ENCODE peak calls at places on chromosomes 7 and 10, in four cellular contexts. O, W, V and R are unnamed samples.
A peak's percentile ranks its signal among the peaks of the same experiment; 100 is the strongest.

GRCh38 chr10:53006663-53007610 is 234.4 kb upstream of the MBL2 start:
- DNase-seq in O (no peak), W (no peak), V (no peak), R (no peak)

GRCh38 chr7:7709263-7709662 is 9.1 kb downstream of the RPA3 start:
- DNase-seq in O (no peak), W (no peak), V (no peak), R (no peak)

GRCh38 chr10:110947061-110947595 is 27.7 kb downstream of the SHOC2 start:
- DNase-seq in O (no peak), W (no peak), V (no peak), R (no peak)

GRCh38 chr10:71213127-71213616 is 802 bp downstream of the UNC5B start:
- DNase-seq in O (no peak), W (peak; percentile 66), V (peak; percentile 36), R (peak; percentile 30)

GRCh38 chr7:156151082-156151481 is 338.8 kb upstream of the SHH start:
- DNase-seq in O (no peak), W (no peak), V (no peak), R (no peak)

GRCh38 chr7:85186521-85187241 is at the start of gene SEMA3D:
- DNase-seq in O (no peak), W (peak; percentile 90), V (peak; percentile 48), R (peak; percentile 13)

GRCh38 chr10:61558188-61558587 is 104.5 kb upstream of the CABCOCO1 start:
- DNase-seq in O (no peak), W (no peak), V (no peak), R (no peak)

GRCh38 chr10:101135151-101136006 is 4.3 kb downstream of the TLX1 start:
- DNase-seq in O (no peak), W (no peak), V (no peak), R (no peak)

GRCh38 chr10:71736570-71737355 is 17.2 kb upstream of the C10orf105 start:
- DNase-seq in O (no peak), W (no peak), V (no peak), R (no peak)

GRCh38 chr7:137774793-137775201 is 72.0 kb downstream of the DGKI start:
- DNase-seq in O (no peak), W (no peak), V (no peak), R (no peak)

GRCh38 chr10:76149602-76150138 is 718.2 kb downstream of the LRMDA start:
- DNase-seq in O (no peak), W (peak; percentile 53), V (no peak), R (no peak)

GRCh38 chr7:5692112-5692844 is 89.2 kb downstream of the RNF216 start:
- DNase-seq in O (no peak), W (no peak), V (no peak), R (no peak)

GRCh38 chr7:96219382-96220130 is 102.3 kb downstream of the SLC25A13 start:
- DNase-seq in O (no peak), W (no peak), V (peak; percentile 22), R (no peak)

GRCh38 chr7:94004024-94004945 is at the start of gene BET1:
- DNase-seq in O (peak; percentile 82), W (peak; percentile 93), V (peak; percentile 90), R (peak; percentile 92)

GRCh38 chr7:116713918-116714317 is 41.9 kb downstream of the MET start:
- DNase-seq in O (no peak), W (no peak), V (no peak), R (no peak)

GRCh38 chr7:38300175-38300574 is 26.7 kb upstream of the TARP start:
- DNase-seq in O (no peak), W (no peak), V (no peak), R (peak; percentile 27)

GRCh38 chr10:47321521-47322195 is 596 bp upstream of the GDF2 start:
- DNase-seq in O (no peak), W (no peak), V (no peak), R (no peak)

GRCh38 chr10:60305394-60305892 is 84.2 kb downstream of the ANK3 start:
- DNase-seq in O (no peak), W (no peak), V (no peak), R (peak; percentile 47)

GRCh38 chr7:105003275-105003674 is 10.7 kb upstream of the KMT2E start:
- DNase-seq in O (no peak), W (no peak), V (no peak), R (no peak)

DNA sequence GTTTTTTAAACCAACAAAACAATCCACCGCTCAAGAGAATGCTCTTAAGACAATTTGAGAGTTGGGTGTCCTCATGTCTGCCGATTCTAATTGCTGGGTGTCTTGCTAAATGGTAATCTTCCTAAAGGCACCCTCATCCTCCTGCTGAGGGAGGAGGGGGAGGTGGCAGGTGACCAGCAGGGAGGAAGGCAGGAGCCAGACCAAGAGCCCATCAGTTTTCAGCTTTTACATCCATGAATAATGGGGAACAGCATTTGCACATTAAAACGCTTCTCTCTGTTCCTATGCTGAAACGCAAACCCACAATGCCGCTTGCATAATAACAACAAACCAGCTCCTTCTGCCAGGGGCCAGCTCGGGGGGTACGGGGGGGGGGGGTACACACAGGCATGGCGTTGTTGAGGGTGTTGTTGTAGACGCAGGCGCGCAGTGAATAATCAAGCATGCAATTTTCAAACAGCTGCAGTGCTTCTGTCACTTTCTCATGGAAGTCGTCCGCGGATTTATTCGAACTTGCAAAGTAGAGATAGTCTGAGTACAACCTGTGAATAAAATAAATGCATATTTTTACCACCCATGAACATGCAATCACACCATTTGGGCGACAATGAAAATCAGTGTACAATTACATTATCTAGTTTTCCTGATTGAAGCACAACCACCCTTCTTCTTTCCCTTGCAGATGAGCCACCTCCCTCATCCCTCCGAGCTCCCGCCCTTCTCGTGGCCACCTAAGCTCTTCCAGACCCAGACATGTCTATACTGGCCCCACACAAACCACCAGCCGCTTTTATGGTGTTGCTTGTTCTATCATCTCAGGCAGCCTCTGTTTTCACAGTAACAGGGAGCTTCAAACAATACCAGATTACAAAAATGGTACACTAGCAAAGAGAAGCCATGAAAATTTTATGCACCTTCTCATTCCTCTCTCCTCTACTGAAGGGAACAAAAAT is 72.3 kb downstream of the CHST15 start:
- DNase-seq in O (no peak), W (no peak), V (no peak), R (no peak)
- TF ChIP-seq EGR1 in O (no peak), W (no peak), V (no peak), R (no peak)

DNA sequence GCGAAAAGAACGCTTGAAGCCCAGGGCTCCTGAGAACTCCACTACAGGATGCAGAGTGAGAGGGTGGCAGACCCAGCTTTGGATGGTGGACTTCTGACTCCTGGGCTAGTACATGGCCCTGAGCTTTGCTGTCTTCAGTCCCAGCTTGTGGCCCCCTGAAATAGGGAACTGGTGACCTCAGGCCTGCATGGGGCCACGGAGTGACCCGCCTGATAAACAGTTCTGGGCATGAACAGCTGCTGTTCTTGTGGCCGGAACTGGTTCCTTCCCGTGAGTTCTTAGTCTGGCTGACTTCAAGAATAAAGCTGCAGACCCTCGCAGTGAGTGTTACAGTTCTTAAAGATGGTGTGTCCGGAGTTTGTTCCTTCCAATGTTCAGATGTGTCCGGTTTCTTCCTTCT is 267.7 kb downstream of the ZEB1 start:
- DNase-seq in O (no peak), W (no peak), V (no peak), R (no peak)
- TF ChIP-seq EGR1 in O (no peak), W (no peak), V (no peak), R (no peak)

DNA sequence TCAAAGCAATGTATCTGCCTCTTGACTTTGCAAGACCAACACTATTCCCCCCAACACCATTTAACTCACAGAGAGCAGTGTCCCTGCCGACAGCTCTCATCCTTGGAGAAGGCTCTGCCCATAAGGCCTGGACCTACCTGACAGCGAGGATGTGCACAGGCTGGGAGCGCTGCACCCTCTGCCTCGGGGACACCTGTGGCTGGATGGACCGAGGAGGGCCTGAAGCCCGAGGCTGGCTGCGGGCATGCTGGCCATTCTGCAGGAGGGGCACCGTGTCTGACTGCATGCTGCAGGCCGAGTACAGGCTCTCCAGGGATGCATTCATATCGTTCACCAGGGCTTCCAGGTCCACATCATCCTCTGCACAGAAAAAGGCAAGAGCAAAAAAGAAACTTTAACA is 108.4 kb downstream of the GRB10 start:
- DNase-seq in O (no peak), W (no peak), V (no peak), R (no peak)
- TF ChIP-seq EGR1 in O (no peak), W (no peak), V (no peak), R (no peak)

GRCh38 chr7:127588697-127589482 is 679 bp downstream of the ARF5 start:
- DNase-seq in O (no peak), W (peak; percentile 84), V (peak; percentile 29), R (peak; percentile 77)
- TF ChIP-seq EGR1 in O (no peak), W (no peak), V (no peak), R (no peak)